ENCODE peak calls at places on chromosomes 5 and 9, in six cellular contexts. A is neural progenitor cell, W is nephron progenitor cell, J is Peyer's patch, H is bronchial epithelial cell, V is foreskin keratinocyte. N is an unnamed sample.
A peak's percentile ranks its signal among the peaks of the same experiment; 100 is the strongest.

GRCh38 chr9:110969971-110970381 is 68.3 kb downstream of the LPAR1 start:
- DNase-seq in J (no peak), H (peak; percentile 65), V (peak; percentile 82), A (no peak), W (no peak), N (peak; percentile 87)

GRCh38 chr9:135343733-135344522 is 135.7 kb upstream of the PPP1R26 start:
- DNase-seq in J (peak; percentile 19), W (peak; percentile 95), V (no peak), H (no peak), A (peak; percentile 90), N (peak; percentile 55)

GRCh38 chr9:116491219-116491618 is 195.9 kb upstream of the TRIM32 start:
- DNase-seq in V (no peak), H (no peak), A (no peak), J (no peak), W (no peak), N (no peak)

GRCh38 chr9:18137815-18138214 is 336.1 kb upstream of the ADAMTSL1 start:
- DNase-seq in A (no peak), V (no peak), W (no peak), J (no peak), H (no peak), N (peak; percentile 2)

GRCh38 chr5:4000960-4001359 is 405.3 kb downstream of the IRX1 start:
- DNase-seq in A (no peak), H (no peak), V (no peak), W (no peak), J (no peak), N (no peak)

GRCh38 chr9:107131108-107131799 is 151.8 kb upstream of the RAD23B start:
- DNase-seq in A (peak; percentile 71), V (no peak), H (peak; percentile 35), W (no peak), J (no peak), N (no peak)

GRCh38 chr9:121638901-121639592 is 12.4 kb upstream of the DAB2IP start:
- DNase-seq in W (no peak), J (no peak), A (peak; percentile 54), H (no peak), V (no peak), N (no peak)

GRCh38 chr5:178434851-178435250 is 155.3 kb downstream of the COL23A1 start:
- DNase-seq in A (peak; percentile 42), W (no peak), V (no peak), J (peak; percentile 12), H (no peak), N (no peak)

GRCh38 chr5:2188137-2188536 is 305.4 kb upstream of the IRX4 start:
- DNase-seq in J (no peak), H (no peak), V (no peak), W (no peak), A (no peak), N (no peak)

DNA sequence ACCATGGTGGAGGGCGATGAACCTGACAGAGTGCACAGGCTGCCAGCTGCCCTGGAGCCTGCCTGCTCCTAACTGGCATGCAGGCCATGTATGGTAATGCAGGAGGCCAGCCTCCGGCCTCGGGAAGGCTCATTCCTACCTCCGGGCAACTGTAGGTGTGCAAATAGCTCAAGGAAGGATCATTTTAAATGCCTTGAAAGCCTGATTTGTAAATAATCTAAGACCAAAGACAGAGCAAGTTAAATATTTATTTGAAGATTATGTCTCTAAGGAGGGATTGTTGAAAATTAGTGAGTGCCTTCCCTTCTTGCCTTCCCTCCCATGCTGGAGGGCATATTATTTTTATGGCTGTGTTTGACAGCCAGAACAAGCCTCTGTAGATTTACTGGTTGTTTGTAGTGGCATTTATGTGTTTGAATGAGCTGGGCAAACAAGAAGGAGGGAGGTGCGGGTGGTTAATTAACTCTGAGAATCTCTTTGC is 285.7 kb upstream of the TUT7 start:
- DNase-seq in W (peak; percentile 11), H (no peak), J (no peak), A (no peak), V (no peak), N (peak; percentile 50)
- TF ChIP-seq CTCF in W (no peak), H (peak; percentile 15), J (no peak), A (peak; percentile 28), V (peak; percentile 29), N (no peak)

GRCh38 chr9:123426406-123426805 is 70.4 kb downstream of the CRB2 start:
- DNase-seq in W (no peak), V (no peak), J (no peak), H (no peak), A (no peak), N (peak; percentile 25)
- TF ChIP-seq CTCF in W (no peak), V (peak; percentile 16), J (no peak), H (no peak), A (no peak), N (no peak)

GRCh38 chr5:179678238-179679013 is 2.4 kb downstream of the CBY3 start:
- DNase-seq in H (peak; percentile 89), V (peak; percentile 66), W (peak; percentile 94), J (peak; percentile 91), A (peak; percentile 98), N (peak; percentile 96)

GRCh38 chr5:179680014-179680779 is 637 bp downstream of the CBY3 start:
- DNase-seq in H (no peak), V (no peak), W (no peak), J (no peak), A (no peak), N (no peak)

GRCh38 chr5:179680780-179681411 is at the start of gene CBY3:
- DNase-seq in A (no peak), V (no peak), H (no peak), J (no peak), W (no peak), N (no peak)

DNA sequence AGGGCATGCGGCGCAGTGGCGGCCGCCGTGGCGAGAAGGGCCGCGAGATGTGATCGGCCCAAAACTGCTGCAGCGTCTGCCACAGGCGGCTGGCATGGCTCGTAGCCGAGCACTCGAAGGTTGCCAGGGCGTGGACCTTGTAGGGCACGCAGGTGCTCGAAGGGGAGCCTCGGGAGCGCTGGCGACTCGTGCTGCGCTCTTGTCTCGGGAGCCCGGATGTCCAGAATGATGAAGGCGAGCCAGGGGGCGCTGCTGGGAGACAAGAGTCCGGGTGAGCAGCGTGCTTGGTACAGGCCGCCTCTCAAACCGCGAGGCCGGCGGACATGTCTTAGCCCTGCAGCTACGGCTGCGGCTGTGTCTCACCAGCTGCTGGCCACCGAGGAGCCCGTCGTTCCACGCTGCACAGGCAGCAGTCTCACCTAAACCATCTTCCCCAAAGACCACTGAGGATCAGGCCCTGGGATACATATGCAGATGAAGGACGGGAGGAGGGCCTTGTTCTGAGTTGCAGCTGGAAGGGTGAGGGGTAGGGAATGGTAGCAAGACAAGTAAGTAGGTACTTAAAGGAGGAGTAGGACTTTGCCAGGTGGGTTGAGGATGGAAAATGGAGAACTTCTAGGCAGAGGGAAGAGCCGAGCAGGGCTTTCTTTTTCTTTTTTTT is 1.7 kb downstream of the CBY3 start:
- DNase-seq in A (peak; percentile 72), W (peak; percentile 64), H (peak; percentile 38), V (peak; percentile 20), J (peak; percentile 92), N (peak; percentile 94)
- TF ChIP-seq CTCF in A (peak; percentile 32), W (peak; percentile 19), H (peak; percentile 47), V (peak; percentile 63), J (no peak), N (peak; percentile 57)

GRCh38 chr5:60958088-60958487 is 13.1 kb downstream of the NDUFAF2 start:
- DNase-seq in A (no peak), H (no peak), W (no peak), J (no peak), V (no peak), N (no peak)

GRCh38 chr5:60961685-60962084 is 16.7 kb downstream of the NDUFAF2 start:
- DNase-seq in W (no peak), H (no peak), V (no peak), A (no peak), J (no peak), N (no peak)

GRCh38 chr5:60958712-60959111 is 13.7 kb downstream of the NDUFAF2 start:
- DNase-seq in A (no peak), J (no peak), V (no peak), H (no peak), W (no peak), N (no peak)

GRCh38 chr5:60960591-60960990 is 15.6 kb downstream of the NDUFAF2 start:
- DNase-seq in H (peak; percentile 21), J (no peak), W (no peak), V (no peak), A (peak; percentile 34), N (no peak)

DNA sequence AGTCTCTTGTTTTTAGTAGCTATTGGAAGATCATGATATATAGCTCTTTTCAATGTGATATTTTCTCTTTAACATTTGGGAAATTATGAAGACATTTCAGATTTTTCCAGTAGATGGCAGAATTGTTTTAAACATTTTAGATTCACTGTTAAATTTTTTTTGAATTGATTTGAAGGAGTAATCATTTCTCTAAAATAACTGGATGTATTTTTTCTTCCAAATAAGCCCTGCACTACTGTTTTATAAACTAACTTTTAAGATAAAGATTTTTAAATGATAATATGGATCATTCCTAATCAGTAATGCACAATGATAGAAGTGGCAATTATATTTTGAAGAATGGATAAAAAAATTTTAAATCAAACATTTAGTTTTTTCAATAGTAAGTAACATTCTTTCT is 14.2 kb downstream of the NDUFAF2 start:
- DNase-seq in A (no peak), J (no peak), H (peak; percentile 36), W (no peak), V (no peak), N (no peak)
- TF ChIP-seq CTCF in A (peak; percentile 28), J (no peak), H (no peak), W (no peak), V (peak; percentile 59), N (no peak)

GRCh38 chr9:37465249-37466036 is at the start of gene ZBTB5:
- DNase-seq in A (peak; percentile 100), W (peak; percentile 99), J (peak; percentile 100), V (peak; percentile 100), H (peak; percentile 98), N (peak; percentile 99)

GRCh38 chr9:37466037-37466709 is 923 bp upstream of the ZBTB5 start:
- DNase-seq in W (peak; percentile 78), V (peak; percentile 49), A (peak; percentile 91), J (peak; percentile 44), H (no peak), N (peak; percentile 84)

GRCh38 chr9:37464426-37465248 is 613 bp downstream of the ZBTB5 start:
- DNase-seq in H (peak; percentile 76), W (no peak), J (no peak), V (peak; percentile 73), A (no peak), N (no peak)

GRCh38 chr9:37468620-37469019 is 3.4 kb upstream of the ZBTB5 start:
- DNase-seq in A (no peak), W (no peak), J (no peak), H (no peak), V (no peak), N (no peak)

GRCh38 chr9:37464006-37464405 is 1.2 kb downstream of the ZBTB5 start:
- DNase-seq in W (no peak), H (no peak), J (no peak), V (no peak), A (no peak), N (no peak)
- TF ChIP-seq CTCF in W (no peak), H (no peak), J (no peak), V (no peak), A (no peak), N (no peak)

DNA sequence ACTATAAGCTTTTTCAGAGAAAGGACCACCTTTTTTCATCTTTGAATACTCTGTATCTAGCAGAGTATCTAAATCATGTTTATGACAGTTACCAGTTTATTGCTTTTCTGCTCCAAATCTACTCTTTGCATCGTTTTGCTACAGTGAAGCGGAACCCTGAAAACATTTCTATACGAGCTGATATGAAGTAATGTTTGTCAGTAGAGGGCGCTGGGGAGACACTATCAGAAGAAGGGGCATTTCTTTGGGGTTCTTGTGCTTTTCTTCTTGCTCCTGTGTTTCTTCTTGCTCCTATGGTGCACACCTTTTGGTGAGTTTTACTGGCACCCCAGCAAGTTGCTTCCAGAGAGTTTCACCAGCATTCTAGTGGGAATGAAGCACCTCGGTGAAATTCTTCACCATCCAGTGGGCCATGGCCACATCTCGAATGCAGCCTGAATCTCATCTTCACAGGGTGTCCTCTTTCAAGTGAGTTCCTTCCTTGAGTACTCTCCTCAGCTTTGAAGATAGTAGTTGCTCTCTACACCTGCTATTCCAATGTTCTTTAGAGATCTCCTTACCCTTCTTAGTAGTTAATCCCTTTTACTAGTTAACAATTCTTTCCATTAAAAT is 98.4 kb downstream of the FGF1 start:
- DNase-seq in H (peak; percentile 49), V (no peak), A (peak; percentile 81), W (peak; percentile 26), J (no peak), N (no peak)
- TF ChIP-seq CTCF in H (peak; percentile 63), V (peak; percentile 72), A (peak; percentile 73), W (peak; percentile 46), J (no peak), N (peak; percentile 39)

N was measured in Caco-2.